ENCODE peak calls at places on chromosomes 16 and 17, in nine cellular contexts. U is esophagus squamous epithelium, P is tibial artery, O is WTC11, S is retinal pigment epithelial cell, H is thoracic aorta, E is IMR-90, B is cardiac muscle cell, N is heart left ventricle. W is an unnamed sample.
A peak's percentile ranks its signal among the peaks of the same experiment; 100 is the strongest.

GRCh38 chr17:9346296-9346926 is 229.2 kb downstream of the STX8 start:
- DNase-seq in H (no peak), N (no peak), O (no peak), E (peak; percentile 33), U (no peak), S (no peak), P (no peak), B (no peak), W (no peak)

GRCh38 chr16:73056911-73057310 is 9.0 kb upstream of the ZFHX3 start:
- DNase-seq in E (no peak), S (no peak), N (no peak), H (no peak), O (no peak), B (no peak), U (no peak), P (no peak), W (no peak)

GRCh38 chr17:77214743-77215142 is 74.0 kb downstream of the SEC14L1 start:
- DNase-seq in E (peak; percentile 31), N (peak; percentile 57), U (no peak), O (peak; percentile 72), S (no peak), B (peak; percentile 73), H (no peak), P (no peak), W (no peak)

GRCh38 chr17:32912218-32912897 is 15.6 kb upstream of the TMEM98 start:
- DNase-seq in B (peak; percentile 49), P (peak; percentile 82), U (no peak), O (peak; percentile 22), N (peak; percentile 53), S (no peak), E (peak; percentile 76), H (peak; percentile 37), W (no peak)

GRCh38 chr16:85923153-85924021 is 24.4 kb downstream of the IRF8 start:
- DNase-seq in N (no peak), B (no peak), S (no peak), H (no peak), P (no peak), E (peak; percentile 59), U (no peak), O (no peak), W (no peak)

GRCh38 chr16:86211800-86212199 is 298.5 kb upstream of the FOXF1 start:
- DNase-seq in O (no peak), S (no peak), B (no peak), E (no peak), P (no peak), N (no peak), U (no peak), H (no peak), W (no peak)

GRCh38 chr16:24986512-24987303 is 28.5 kb downstream of the ARHGAP17 start:
- DNase-seq in U (no peak), E (peak; percentile 88), H (no peak), B (peak; percentile 6), O (no peak), N (peak; percentile 61), P (no peak), S (no peak), W (no peak)

GRCh38 chr17:77282524-77283515 is 142.1 kb downstream of the SEC14L1 start:
- DNase-seq in U (no peak), H (no peak), S (no peak), O (no peak), P (no peak), E (peak; percentile 43), B (no peak), N (no peak), W (peak; percentile 78)

GRCh38 chr16:1183235-1183907 is 30.5 kb downstream of the CACNA1H start:
- DNase-seq in S (no peak), B (no peak), U (no peak), O (peak; percentile 33), N (peak; percentile 67), H (no peak), P (peak; percentile 91), E (peak; percentile 63), W (no peak)

GRCh38 chr16:27690604-27691003 is 140.7 kb downstream of the KATNIP start:
- DNase-seq in O (peak; percentile 71), B (no peak), H (no peak), U (no peak), P (no peak), S (no peak), E (peak; percentile 5), N (no peak), W (peak; percentile 32)

DNA sequence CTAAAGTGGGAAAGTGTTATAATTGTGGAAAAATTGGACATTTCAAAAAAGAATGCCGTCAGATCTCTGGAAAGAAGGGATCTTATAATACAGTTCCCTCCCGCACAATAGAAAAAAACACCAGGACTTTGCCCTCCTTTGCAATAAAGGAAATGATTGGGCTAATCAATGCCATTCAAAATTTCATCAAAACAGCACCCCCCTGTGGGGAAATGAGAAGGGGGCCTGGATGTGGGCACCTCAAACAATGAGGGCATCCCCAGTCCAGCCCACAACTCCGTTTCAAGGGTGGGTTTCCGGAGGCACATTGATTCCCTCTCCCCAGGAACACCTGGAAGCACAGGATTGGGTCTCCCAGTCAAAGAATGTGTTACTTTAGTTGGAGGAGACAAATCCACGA is 26.1 kb downstream of the CD300LG start:
- DNase-seq in O (no peak), N (no peak), H (no peak), B (no peak), S (no peak), E (no peak), P (no peak), U (no peak), W (no peak)
- TF ChIP-seq CTCF in O (no peak), N (no peak), H (no peak), B (no peak), S (peak; percentile 5), E (no peak), P (no peak), U (no peak), W (no peak)

GRCh38 chr17:78412403-78412802 is 34.0 kb downstream of the PGS1 start:
- DNase-seq in P (no peak), N (no peak), E (peak; percentile 36), B (peak; percentile 27), O (no peak), H (no peak), U (no peak), S (no peak), W (peak; percentile 41)
- TF ChIP-seq CTCF in P (no peak), N (peak; percentile 31), E (peak; percentile 37), B (peak; percentile 45), O (no peak), H (no peak), U (peak; percentile 42), S (peak; percentile 55), W (peak; percentile 48)

DNA sequence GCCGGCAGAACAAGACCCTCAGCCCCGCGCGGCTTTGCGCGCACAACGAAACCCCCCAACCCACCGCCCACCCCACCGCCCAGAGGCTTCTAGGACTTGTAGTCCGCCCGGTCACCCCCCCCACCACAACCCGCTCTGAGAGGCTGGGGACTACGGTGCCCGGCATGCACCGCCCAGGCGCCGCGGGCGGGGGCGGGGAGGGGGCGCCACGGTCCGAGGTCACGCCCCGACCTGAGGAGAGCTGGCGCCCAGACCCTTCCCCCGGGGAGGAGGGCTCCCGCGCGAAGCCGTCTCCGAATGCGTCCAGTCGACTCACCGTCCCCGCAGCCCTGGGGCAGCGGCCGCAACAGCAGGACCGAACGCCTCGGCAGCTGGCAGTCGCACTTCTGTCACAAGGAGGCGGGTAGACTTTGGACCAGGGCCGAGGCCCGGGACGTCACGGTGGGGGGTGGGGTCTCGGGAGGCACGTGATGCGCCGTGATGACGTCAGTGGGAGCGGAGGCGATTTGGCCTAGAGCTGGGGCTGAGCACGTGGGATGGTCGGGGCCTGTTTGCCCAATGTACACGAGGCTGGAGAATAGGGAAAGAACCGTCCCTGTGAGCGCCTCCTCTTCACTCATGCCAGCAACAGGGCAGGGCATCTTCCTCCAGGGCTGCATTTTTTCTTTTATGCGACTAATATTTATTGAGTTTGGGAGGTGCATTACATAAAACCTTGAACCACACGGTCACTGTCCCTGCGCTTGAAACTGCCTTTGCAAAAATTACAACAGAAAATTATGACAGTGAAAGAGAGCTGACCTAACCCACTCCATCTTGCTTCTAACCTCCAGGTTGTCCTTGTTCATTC is at the start of gene CDIP1:
- DNase-seq in H (peak; percentile 91), B (peak; percentile 95), O (peak; percentile 95), S (peak; percentile 76), U (peak; percentile 78), P (peak; percentile 98), N (peak; percentile 96), E (peak; percentile 91), W (peak; percentile 95)
- TF ChIP-seq CTCF in H (no peak), B (peak; percentile 6), O (no peak), S (no peak), U (peak; percentile 44), P (no peak), N (peak; percentile 11), E (no peak), W (no peak)

GRCh38 chr17:45963258-45963657 is 35.8 kb upstream of the STH start:
- DNase-seq in B (no peak), U (no peak), E (no peak), O (no peak), N (no peak), H (no peak), P (no peak), S (no peak), W (no peak)

GRCh38 chr17:45962221-45962972 is 36.7 kb upstream of the STH start:
- DNase-seq in H (no peak), U (no peak), P (no peak), E (no peak), N (no peak), S (no peak), B (no peak), O (no peak), W (no peak)

GRCh38 chr17:45958994-45959665 is 39.9 kb upstream of the STH start:
- DNase-seq in P (no peak), E (no peak), S (no peak), H (no peak), N (no peak), B (no peak), O (no peak), U (no peak), W (no peak)

GRCh38 chr17:45963889-45964288 is 35.2 kb upstream of the STH start:
- DNase-seq in P (no peak), U (no peak), B (no peak), O (no peak), H (no peak), E (no peak), N (no peak), S (no peak), W (no peak)

GRCh38 chr17:45961206-45961605 is 37.8 kb upstream of the STH start:
- DNase-seq in S (no peak), U (no peak), B (no peak), O (no peak), H (no peak), N (no peak), P (no peak), E (no peak), W (no peak)
- TF ChIP-seq CTCF in S (no peak), U (no peak), B (no peak), O (no peak), H (no peak), N (no peak), P (no peak), E (no peak), W (no peak)